ENCODE peak calls at places on chromosomes 16 and 17, in ten cellular contexts. P is T-helper 2 cell, L is AG08396, X is COR-L47, S is RPMI7951, E is activated T-cell treated with anti-CD3 and anti-CD28 coated beads for 1 hour, Y is AG08395, Z is HTR-8/SVneo, O is kidney tubule cell, V is cardiac muscle cell. H is an unnamed sample.

GRCh38 chr16:11005611-11005975 is 61.2 kb downstream of the CLEC16A start:
- DNase-seq in P (no peak), L (peak), X (no peak), S (peak), E (no peak), Y (peak), Z (no peak), O (peak), V (peak), H (no peak)

GRCh38 chr17:78322327-78322857 is 37.5 kb downstream of the SOCS3 start:
- DNase-seq in P (no peak), L (no peak), X (no peak), S (no peak), E (no peak), Y (no peak), Z (no peak), O (no peak), V (no peak), H (no peak)

GRCh38 chr16:56822966-56823739 is 41.9 kb upstream of the SLC12A3 start:
- DNase-seq in P (no peak), L (no peak), X (no peak), S (no peak), E (no peak), Y (no peak), Z (no peak), O (no peak), V (no peak), H (no peak)

GRCh38 chr16:75317101-75317522 is 65.7 kb upstream of the BCAR1 start:
- DNase-seq in P (no peak), L (no peak), X (no peak), S (peak), E (no peak), Y (no peak), Z (no peak), O (no peak), V (peak), H (no peak)

GRCh38 chr17:3988297-3989120 is 24.3 kb upstream of the ATP2A3 start:
- DNase-seq in P (no peak), L (no peak), X (no peak), S (no peak), E (no peak), Y (no peak), Z (no peak), O (no peak), V (peak), H (no peak)

GRCh38 chr16:66849021-66849420 is 4.8 kb downstream of the CA7 start:
- DNase-seq in P (no peak), L (no peak), X (no peak), S (no peak), E (no peak), Y (no peak), Z (no peak), O (no peak), V (no peak), H (no peak)

GRCh38 chr17:78924481-78925151 is 571 bp downstream of the TIMP2 start:
- DNase-seq in P (no peak), L (peak), X (no peak), S (peak), E (no peak), Y (peak), Z (no peak), O (peak), V (peak), H (no peak)

GRCh38 chr16:61797296-61797695 is 238.9 kb downstream of the CDH8 start:
- DNase-seq in P (no peak), L (no peak), X (no peak), S (no peak), E (no peak), Y (no peak), Z (no peak), O (no peak), V (no peak), H (no peak)

GRCh38 chr16:51953541-51953940 is 593.4 kb downstream of the TOX3 start:
- DNase-seq in P (no peak), L (no peak), X (no peak), S (no peak), E (no peak), Y (no peak), Z (no peak), O (no peak), V (no peak), H (no peak)

GRCh38 chr16:50702725-50703124 is 9.3 kb downstream of the NOD2 start:
- DNase-seq in P (no peak), L (no peak), X (no peak), S (peak), E (no peak), Y (no peak), Z (no peak), O (peak), V (no peak), H (peak)

GRCh38 chr17:44334315-44335181 is 9.9 kb upstream of the SLC25A39 start:
- DNase-seq in P (no peak), L (no peak), X (no peak), S (no peak), E (no peak), Y (no peak), Z (no peak), O (peak), V (no peak), H (no peak)

GRCh38 chr17:2731807-2732206 is 17.6 kb downstream of the CCDC92B start:
- DNase-seq in P (no peak), L (no peak), X (no peak), S (no peak), E (no peak), Y (no peak), Z (no peak), O (no peak), V (no peak), H (no peak)

GRCh38 chr16:78257376-78257728 is 157.9 kb downstream of the WWOX start:
- DNase-seq in P (no peak), L (no peak), X (no peak), S (no peak), E (no peak), Y (no peak), Z (no peak), O (no peak), V (no peak), H (no peak)

GRCh38 chr17:58991718-58992331 is 114.9 kb downstream of the TRIM37 start:
- DNase-seq in P (no peak), L (peak), X (no peak), S (peak), E (no peak), Y (peak), Z (peak), O (peak), V (peak), H (no peak)

GRCh38 chr17:2090804-2091534 is 36.1 kb downstream of the HIC1 start:
- DNase-seq in P (no peak), L (peak), X (no peak), S (peak), E (no peak), Y (peak), Z (peak), O (peak), V (peak), H (no peak)

GRCh38 chr17:40912506-40913220 is 24.8 kb downstream of the KRT23 start:
- DNase-seq in P (no peak), L (no peak), X (no peak), S (no peak), E (no peak), Y (no peak), Z (no peak), O (peak), V (no peak), H (no peak)

GRCh38 chr16:56119138-56119537 is 72.2 kb upstream of the GNAO1 start:
- DNase-seq in P (no peak), L (no peak), X (no peak), S (no peak), E (no peak), Y (no peak), Z (no peak), O (no peak), V (no peak), H (no peak)

GRCh38 chr16:11105038-11105903 is 150.7 kb downstream of the SOCS1 start:
- DNase-seq in P (peak), L (peak), X (no peak), S (peak), E (no peak), Y (peak), Z (peak), O (peak), V (peak), H (no peak)

GRCh38 chr17:8475820-8476219 is 40.1 kb downstream of the NDEL1 start:
- DNase-seq in P (no peak), L (no peak), X (no peak), S (no peak), E (no peak), Y (no peak), Z (no peak), O (no peak), V (no peak), H (no peak)

GRCh38 chr17:266219-266618 is 84.8 kb upstream of the DOC2B start:
- DNase-seq in P (no peak), L (no peak), X (no peak), S (no peak), E (no peak), Y (no peak), Z (no peak), O (no peak), V (no peak), H (no peak)

GRCh38 chr17:67813803-67814180 is 11.5 kb upstream of the BPTF start:
- DNase-seq in P (no peak), L (no peak), X (no peak), S (no peak), E (no peak), Y (no peak), Z (no peak), O (no peak), V (no peak), H (no peak)

GRCh38 chr17:17363638-17364337 is 60.6 kb downstream of the NT5M start:
- DNase-seq in P (peak), L (no peak), X (no peak), S (no peak), E (no peak), Y (no peak), Z (no peak), O (no peak), V (no peak), H (no peak)

GRCh38 chr16:12753203-12754023 is 50.3 kb downstream of the CPPED1 start:
- DNase-seq in P (no peak), L (no peak), X (no peak), S (no peak), E (no peak), Y (no peak), Z (no peak), O (no peak), V (no peak), H (no peak)

GRCh38 chr17:72613411-72614292 is 478.8 kb downstream of the SLC39A11 start:
- DNase-seq in P (no peak), L (peak), X (no peak), S (peak), E (no peak), Y (peak), Z (no peak), O (peak), V (peak), H (no peak)

GRCh38 chr17:17837966-17838962 is 1.5 kb upstream of the SREBF1 start:
- DNase-seq in P (no peak), L (peak), X (no peak), S (peak), E (no peak), Y (peak), Z (no peak), O (peak), V (peak), H (no peak)

H was measured in anterior cingulate cortex.